ENCODE peak calls at places on chromosome 18, in ten cellular contexts. One of them, this sample, is unnamed.

GRCh38 chr18:13437801-13438506 is 219.4 kb downstream of the LDLRAD4 start:
- DNase-seq in A549: no peak
- DNase-seq in transverse colon: peak; percentile 40
- DNase-seq in ovary: no peak
- DNase-seq in sigmoid colon: peak; percentile 33
- DNase-seq in tibial nerve: no peak
- DNase-seq in SK-N-SH: no peak
- DNase-seq in H1: no peak
- DNase-seq in upper lobe of left lung: no peak
- DNase-seq in K562: no peak
- DNase-seq in this sample: no peak

GRCh38 chr18:79940126-79940813 is 11.2 kb downstream of the SLC66A2 start:
- DNase-seq in A549: no peak
- DNase-seq in transverse colon: peak; percentile 7
- DNase-seq in ovary: peak; percentile 19
- DNase-seq in sigmoid colon: peak; percentile 20
- DNase-seq in tibial nerve: no peak
- DNase-seq in SK-N-SH: no peak
- DNase-seq in H1: no peak
- DNase-seq in upper lobe of left lung: peak; percentile 18
- DNase-seq in K562: no peak
- DNase-seq in this sample: peak; percentile 8

GRCh38 chr18:79326413-79327198 is 69.1 kb upstream of the NFATC1 start:
- DNase-seq in A549: no peak
- DNase-seq in transverse colon: no peak
- DNase-seq in ovary: no peak
- DNase-seq in sigmoid colon: no peak
- DNase-seq in tibial nerve: no peak
- DNase-seq in SK-N-SH: no peak
- DNase-seq in H1: no peak
- DNase-seq in upper lobe of left lung: no peak
- DNase-seq in K562: no peak
- DNase-seq in this sample: no peak

GRCh38 chr18:55968550-55968949 is 380.6 kb upstream of the TCF4 start:
- DNase-seq in A549: no peak
- DNase-seq in transverse colon: no peak
- DNase-seq in ovary: no peak
- DNase-seq in sigmoid colon: no peak
- DNase-seq in tibial nerve: no peak
- DNase-seq in SK-N-SH: no peak
- DNase-seq in H1: no peak
- DNase-seq in upper lobe of left lung: no peak
- DNase-seq in K562: peak; percentile 14
- DNase-seq in this sample: no peak

GRCh38 chr18:45324081-45324480 is 291.2 kb upstream of the SLC14A2 start:
- DNase-seq in A549: no peak
- DNase-seq in transverse colon: no peak
- DNase-seq in ovary: no peak
- DNase-seq in sigmoid colon: no peak
- DNase-seq in tibial nerve: no peak
- DNase-seq in SK-N-SH: no peak
- DNase-seq in H1: no peak
- DNase-seq in upper lobe of left lung: no peak
- DNase-seq in K562: no peak
- DNase-seq in this sample: no peak

GRCh38 chr18:54717673-54718435 is 110.4 kb upstream of the RAB27B start:
- DNase-seq in A549: no peak
- DNase-seq in transverse colon: no peak
- DNase-seq in ovary: no peak
- DNase-seq in sigmoid colon: no peak
- DNase-seq in tibial nerve: no peak
- DNase-seq in SK-N-SH: peak; percentile 56
- DNase-seq in H1: peak; percentile 56
- DNase-seq in upper lobe of left lung: no peak
- DNase-seq in K562: no peak
- DNase-seq in this sample: peak; percentile 65

GRCh38 chr18:22840606-22841144 is 92.5 kb upstream of the RBBP8 start:
- DNase-seq in A549: no peak
- DNase-seq in transverse colon: no peak
- DNase-seq in ovary: no peak
- DNase-seq in sigmoid colon: no peak
- DNase-seq in tibial nerve: no peak
- DNase-seq in SK-N-SH: no peak
- DNase-seq in H1: no peak
- DNase-seq in upper lobe of left lung: no peak
- DNase-seq in K562: no peak
- DNase-seq in this sample: no peak

GRCh38 chr18:45482286-45482685 is 133.0 kb upstream of the SLC14A2 start:
- DNase-seq in A549: no peak
- DNase-seq in transverse colon: no peak
- DNase-seq in ovary: no peak
- DNase-seq in sigmoid colon: no peak
- DNase-seq in tibial nerve: no peak
- DNase-seq in SK-N-SH: no peak
- DNase-seq in H1: no peak
- DNase-seq in upper lobe of left lung: no peak
- DNase-seq in K562: no peak
- DNase-seq in this sample: no peak

DNA sequence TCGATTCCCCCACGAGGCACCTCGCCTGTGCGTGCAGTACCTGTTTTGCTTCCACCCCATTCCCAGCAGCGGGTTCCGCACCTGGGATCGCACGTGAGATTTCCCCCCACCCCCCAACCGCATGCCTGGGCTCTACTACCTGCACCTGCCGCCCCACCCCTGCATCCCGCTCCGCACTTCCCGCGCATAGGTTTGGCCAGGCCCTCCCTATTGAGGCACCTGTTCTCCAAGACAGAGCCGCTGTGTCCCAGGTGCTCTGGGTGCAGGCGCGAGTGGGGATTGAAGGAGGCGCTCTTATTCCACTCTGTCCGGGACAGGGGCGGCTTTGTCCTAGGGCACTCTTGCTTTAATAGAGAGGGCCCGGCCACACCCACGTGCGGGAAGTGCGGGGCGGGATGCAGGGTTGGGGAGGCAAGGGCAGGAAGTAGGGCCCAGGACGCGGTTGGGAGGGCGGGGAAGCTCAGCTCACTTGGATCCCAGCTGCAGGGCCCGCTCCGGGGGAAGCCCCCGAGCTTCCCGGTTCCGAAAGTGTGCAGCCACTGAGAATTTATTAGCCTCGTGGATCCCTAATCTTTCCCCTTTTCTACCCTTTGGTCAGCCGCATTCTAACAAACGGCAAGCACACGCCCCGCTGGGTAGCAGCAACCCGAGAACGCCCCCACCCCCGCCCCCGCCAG is 698 bp upstream of the MOCOS start:
- DNase-seq in A549: peak; percentile 22
- DNase-seq in transverse colon: peak; percentile 71
- DNase-seq in ovary: peak; percentile 76
- DNase-seq in sigmoid colon: no peak
- DNase-seq in tibial nerve: no peak
- DNase-seq in SK-N-SH: peak; percentile 62
- DNase-seq in H1: peak; percentile 74
- DNase-seq in upper lobe of left lung: peak; percentile 78
- DNase-seq in K562: peak; percentile 69
- DNase-seq in this sample: peak; percentile 40
- TF ChIP-seq EP300 in A549: no peak
- TF ChIP-seq EP300 in transverse colon: no peak
- TF ChIP-seq EP300 in ovary: no peak
- TF ChIP-seq EP300 in sigmoid colon: no peak
- TF ChIP-seq EP300 in tibial nerve: no peak
- TF ChIP-seq EP300 in SK-N-SH: no peak
- TF ChIP-seq EP300 in H1: no peak
- TF ChIP-seq EP300 in upper lobe of left lung: no peak
- TF ChIP-seq EP300 in K562: no peak
- TF ChIP-seq EP300 in this sample: no peak

GRCh38 chr18:48159816-48160215 is 229.4 kb upstream of the SMAD2 start:
- DNase-seq in A549: no peak
- DNase-seq in transverse colon: no peak
- DNase-seq in ovary: no peak
- DNase-seq in sigmoid colon: no peak
- DNase-seq in tibial nerve: no peak
- DNase-seq in SK-N-SH: no peak
- DNase-seq in H1: no peak
- DNase-seq in upper lobe of left lung: no peak
- DNase-seq in K562: no peak
- DNase-seq in this sample: no peak

GRCh38 chr18:48158721-48159120 is 228.3 kb upstream of the SMAD2 start:
- DNase-seq in A549: no peak
- DNase-seq in transverse colon: no peak
- DNase-seq in ovary: no peak
- DNase-seq in sigmoid colon: no peak
- DNase-seq in tibial nerve: no peak
- DNase-seq in SK-N-SH: no peak
- DNase-seq in H1: no peak
- DNase-seq in upper lobe of left lung: no peak
- DNase-seq in K562: no peak
- DNase-seq in this sample: no peak

GRCh38 chr18:48161911-48162698 is 231.6 kb upstream of the SMAD2 start:
- DNase-seq in A549: peak; percentile 5
- DNase-seq in transverse colon: no peak
- DNase-seq in ovary: no peak
- DNase-seq in sigmoid colon: peak; percentile 72
- DNase-seq in tibial nerve: no peak
- DNase-seq in SK-N-SH: no peak
- DNase-seq in H1: no peak
- DNase-seq in upper lobe of left lung: peak; percentile 40
- DNase-seq in K562: no peak
- DNase-seq in this sample: peak; percentile 89

GRCh38 chr18:48161201-48161910 is 230.9 kb upstream of the SMAD2 start:
- DNase-seq in A549: peak; percentile 49
- DNase-seq in transverse colon: peak; percentile 91
- DNase-seq in ovary: peak; percentile 95
- DNase-seq in sigmoid colon: peak; percentile 91
- DNase-seq in tibial nerve: peak; percentile 59
- DNase-seq in SK-N-SH: peak; percentile 97
- DNase-seq in H1: peak; percentile 87
- DNase-seq in upper lobe of left lung: peak; percentile 81
- DNase-seq in K562: peak; percentile 90
- DNase-seq in this sample: peak; percentile 93

DNA sequence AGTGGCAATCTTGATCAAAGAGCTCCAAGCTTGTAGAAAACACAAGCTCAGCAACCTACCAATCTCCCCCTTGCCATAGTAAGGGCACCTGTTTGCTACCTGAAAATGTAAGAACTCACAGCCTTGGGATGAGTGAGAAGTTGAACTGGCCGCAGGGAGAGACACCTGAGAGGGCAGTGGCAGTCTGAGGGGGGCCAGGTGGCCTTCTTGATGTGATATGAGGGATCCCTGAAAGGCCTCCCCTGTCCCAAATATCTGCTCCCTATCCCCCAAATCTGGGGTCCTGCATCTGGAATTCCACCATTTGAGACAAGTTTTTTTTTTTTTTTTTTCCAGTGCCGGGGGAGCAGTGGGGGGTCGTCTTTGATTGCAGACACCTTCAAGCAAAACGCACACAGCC is 230.2 kb upstream of the SMAD2 start:
- DNase-seq in A549: no peak
- DNase-seq in transverse colon: no peak
- DNase-seq in ovary: no peak
- DNase-seq in sigmoid colon: no peak
- DNase-seq in tibial nerve: no peak
- DNase-seq in SK-N-SH: no peak
- DNase-seq in H1: no peak
- DNase-seq in upper lobe of left lung: no peak
- DNase-seq in K562: no peak
- DNase-seq in this sample: no peak
- H3K4me3 ChIP-seq in A549: peak overlapping the region; percentile 72
- H3K4me3 ChIP-seq in transverse colon: peak overlapping the region; percentile 60
- H3K4me3 ChIP-seq in ovary: no peak overlapping the region
- H3K4me3 ChIP-seq in sigmoid colon: no peak overlapping the region
- H3K4me3 ChIP-seq in tibial nerve: no peak overlapping the region
- H3K4me3 ChIP-seq in SK-N-SH: peak overlapping the region; percentile 71
- H3K4me3 ChIP-seq in H1: no peak overlapping the region
- H3K4me3 ChIP-seq in upper lobe of left lung: peak overlapping the region; percentile 58
- H3K4me3 ChIP-seq in K562: no peak overlapping the region
- H3K4me3 ChIP-seq in this sample: peak overlapping the region; percentile 63

GRCh38 chr18:991441-991840 is 86.8 kb downstream of the ADCYAP1 start:
- DNase-seq in A549: no peak
- DNase-seq in transverse colon: no peak
- DNase-seq in ovary: no peak
- DNase-seq in sigmoid colon: no peak
- DNase-seq in tibial nerve: no peak
- DNase-seq in SK-N-SH: no peak
- DNase-seq in H1: no peak
- DNase-seq in upper lobe of left lung: no peak
- DNase-seq in K562: no peak
- DNase-seq in this sample: no peak

GRCh38 chr18:997499-997898 is 92.8 kb downstream of the ADCYAP1 start:
- DNase-seq in A549: no peak
- DNase-seq in transverse colon: no peak
- DNase-seq in ovary: no peak
- DNase-seq in sigmoid colon: no peak
- DNase-seq in tibial nerve: no peak
- DNase-seq in SK-N-SH: no peak
- DNase-seq in H1: no peak
- DNase-seq in upper lobe of left lung: no peak
- DNase-seq in K562: no peak
- DNase-seq in this sample: no peak

GRCh38 chr18:998976-999375 is 94.3 kb downstream of the ADCYAP1 start:
- DNase-seq in A549: no peak
- DNase-seq in transverse colon: no peak
- DNase-seq in ovary: no peak
- DNase-seq in sigmoid colon: no peak
- DNase-seq in tibial nerve: no peak
- DNase-seq in SK-N-SH: no peak
- DNase-seq in H1: no peak
- DNase-seq in upper lobe of left lung: no peak
- DNase-seq in K562: no peak
- DNase-seq in this sample: no peak

GRCh38 chr18:993560-993959 is 88.9 kb downstream of the ADCYAP1 start:
- DNase-seq in A549: no peak
- DNase-seq in transverse colon: no peak
- DNase-seq in ovary: no peak
- DNase-seq in sigmoid colon: no peak
- DNase-seq in tibial nerve: no peak
- DNase-seq in SK-N-SH: no peak
- DNase-seq in H1: no peak
- DNase-seq in upper lobe of left lung: no peak
- DNase-seq in K562: no peak
- DNase-seq in this sample: no peak

DNA sequence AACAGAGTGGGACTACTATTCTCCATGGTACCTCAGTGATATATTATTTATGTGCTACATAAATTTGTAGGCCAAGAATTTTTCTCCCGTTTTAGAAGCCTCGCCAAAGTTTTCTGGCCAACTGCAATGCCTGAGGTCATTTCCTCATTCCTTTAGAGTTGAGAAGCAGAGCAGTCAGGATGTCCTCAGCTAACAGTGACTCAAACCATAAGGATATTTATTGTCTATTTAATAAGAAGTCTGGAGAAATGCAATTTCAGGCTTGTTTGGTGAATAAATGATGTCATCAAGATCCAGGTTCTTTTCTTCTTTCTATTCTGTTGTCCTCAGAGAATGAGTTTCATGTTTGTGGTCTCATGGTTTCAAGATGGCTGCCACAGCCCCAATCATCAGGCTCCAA is 91.0 kb downstream of the ADCYAP1 start:
- DNase-seq in A549: no peak
- DNase-seq in transverse colon: no peak
- DNase-seq in ovary: no peak
- DNase-seq in sigmoid colon: no peak
- DNase-seq in tibial nerve: no peak
- DNase-seq in SK-N-SH: no peak
- DNase-seq in H1: no peak
- DNase-seq in upper lobe of left lung: no peak
- DNase-seq in K562: no peak
- DNase-seq in this sample: no peak
- TF ChIP-seq EP300 in A549: no peak
- TF ChIP-seq EP300 in transverse colon: no peak
- TF ChIP-seq EP300 in ovary: no peak
- TF ChIP-seq EP300 in sigmoid colon: no peak
- TF ChIP-seq EP300 in tibial nerve: no peak
- TF ChIP-seq EP300 in SK-N-SH: no peak
- TF ChIP-seq EP300 in H1: no peak
- TF ChIP-seq EP300 in upper lobe of left lung: no peak
- TF ChIP-seq EP300 in K562: no peak
- TF ChIP-seq EP300 in this sample: no peak

GRCh38 chr18:77002496-77002895 is 130.1 kb downstream of the MBP start:
- DNase-seq in A549: no peak
- DNase-seq in transverse colon: no peak
- DNase-seq in ovary: no peak
- DNase-seq in sigmoid colon: no peak
- DNase-seq in tibial nerve: no peak
- DNase-seq in SK-N-SH: no peak
- DNase-seq in H1: no peak
- DNase-seq in upper lobe of left lung: no peak
- DNase-seq in K562: no peak
- DNase-seq in this sample: no peak
- H3K4me3 ChIP-seq in A549: no peak overlapping the region
- H3K4me3 ChIP-seq in transverse colon: no peak overlapping the region
- H3K4me3 ChIP-seq in ovary: no peak overlapping the region
- H3K4me3 ChIP-seq in sigmoid colon: no peak overlapping the region
- H3K4me3 ChIP-seq in tibial nerve: no peak overlapping the region
- H3K4me3 ChIP-seq in SK-N-SH: no peak overlapping the region
- H3K4me3 ChIP-seq in H1: no peak overlapping the region
- H3K4me3 ChIP-seq in upper lobe of left lung: no peak overlapping the region
- H3K4me3 ChIP-seq in K562: no peak overlapping the region
- H3K4me3 ChIP-seq in this sample: no peak overlapping the region